ENCODE peak calls at places on chromosomes 11 and 22, in six cellular contexts. F, R, O, X, E and L are unnamed samples.

GRCh38 chr11:131195801-131196517 is 174.5 kb upstream of the NTM start:
- DNase-seq in X (no peak), O (peak; percentile 37), F (peak; percentile 90), E (peak; percentile 46), R (peak; percentile 3), L (no peak)

GRCh38 chr22:24730864-24731263 is 43.7 kb downstream of the PIWIL3 start:
- DNase-seq in R (no peak), E (no peak), F (no peak), O (no peak), X (no peak), L (no peak)

GRCh38 chr11:48012051-48012391 is 31.7 kb downstream of the PTPRJ start:
- DNase-seq in X (no peak), O (no peak), R (no peak), F (no peak), E (no peak), L (no peak)

GRCh38 chr11:33912405-33913361 is 20.8 kb upstream of the LMO2 start:
- DNase-seq in F (no peak), O (peak; percentile 84), E (no peak), X (no peak), R (peak; percentile 51), L (peak; percentile 32)

GRCh38 chr11:112903310-112903709 is 57.9 kb upstream of the NCAM1 start:
- DNase-seq in F (peak; percentile 65), O (no peak), E (no peak), R (no peak), X (no peak), L (no peak)

GRCh38 chr11:73259406-73260126 is 12.6 kb upstream of the P2RY6 start:
- DNase-seq in X (no peak), F (no peak), E (no peak), R (no peak), O (no peak), L (no peak)

GRCh38 chr22:17257578-17257977 is 38.3 kb upstream of the ADA2 start:
- DNase-seq in E (peak; percentile 23), X (no peak), F (no peak), R (no peak), O (no peak), L (no peak)

GRCh38 chr11:7941141-7941540 is 367 bp downstream of the OR10A3 start:
- DNase-seq in O (no peak), E (no peak), X (no peak), R (no peak), F (no peak), L (no peak)

GRCh38 chr11:69052343-69053168 is 3.8 kb downstream of the TPCN2 start:
- DNase-seq in E (no peak), X (no peak), O (no peak), F (no peak), R (no peak), L (no peak)

GRCh38 chr11:17403977-17404759 is 15.7 kb upstream of the KCNJ11 start:
- DNase-seq in O (no peak), R (no peak), X (no peak), F (peak; percentile 95), E (no peak), L (no peak)

GRCh38 chr11:13015753-13016152 is 6.6 kb downstream of the RASSF10 start:
- DNase-seq in X (no peak), O (no peak), R (no peak), E (no peak), F (no peak), L (no peak)

GRCh38 chr11:13012037-13012693 is 3.0 kb downstream of the RASSF10 start:
- DNase-seq in X (peak; percentile 8), F (peak; percentile 32), O (no peak), R (no peak), E (peak; percentile 34), L (no peak)

GRCh38 chr11:13019313-13019712 is 10.2 kb downstream of the RASSF10 start:
- DNase-seq in O (no peak), R (no peak), E (no peak), F (no peak), X (no peak), L (no peak)

GRCh38 chr11:13013054-13013488 is 4.0 kb downstream of the RASSF10 start:
- DNase-seq in O (no peak), X (no peak), F (no peak), R (no peak), E (no peak), L (no peak)

DNA sequence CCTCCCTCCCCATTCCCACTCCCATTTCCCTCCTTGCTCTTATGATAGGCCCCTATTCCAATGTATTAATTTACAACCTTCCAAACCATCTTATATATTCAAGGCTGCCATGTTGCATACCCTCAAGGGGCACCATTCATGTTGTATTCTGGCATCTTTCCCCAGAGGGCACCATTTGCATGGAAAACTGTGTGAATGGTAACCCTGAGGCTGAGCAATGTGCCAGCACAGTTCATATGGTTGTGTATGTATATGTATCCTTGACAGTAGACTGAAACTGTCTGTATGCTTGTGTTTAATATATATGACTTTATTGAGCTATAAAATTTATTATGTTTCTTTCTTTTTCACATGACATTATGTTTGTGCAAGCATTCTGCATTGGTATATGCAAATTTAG is 7.3 kb downstream of the RASSF10 start:
- DNase-seq in R (no peak), O (no peak), E (no peak), F (no peak), X (peak; percentile 9), L (no peak)
- TF ChIP-seq CTCF in R (no peak), O (no peak), E (no peak), F (no peak), X (no peak), L (no peak)

GRCh38 chr11:1514349-1515061 is 27.9 kb upstream of the MOB2 start:
- DNase-seq in O (no peak), R (no peak), X (no peak), F (peak; percentile 91), E (no peak), L (no peak)

GRCh38 chr11:1518301-1518700 is 31.7 kb upstream of the MOB2 start:
- DNase-seq in O (no peak), R (no peak), E (no peak), F (no peak), X (no peak), L (no peak)

GRCh38 chr11:1517117-1518005 is 30.8 kb upstream of the MOB2 start:
- DNase-seq in F (no peak), R (no peak), X (no peak), E (no peak), O (no peak), L (no peak)

GRCh38 chr11:1515082-1516060 is 28.8 kb upstream of the MOB2 start:
- DNase-seq in O (peak; percentile 43), E (peak; percentile 64), X (peak; percentile 95), F (peak; percentile 93), R (no peak), L (peak; percentile 74)

GRCh38 chr11:1516273-1517067 is 29.9 kb upstream of the MOB2 start:
- DNase-seq in X (no peak), E (no peak), O (peak; percentile 84), R (no peak), F (no peak), L (no peak)
- TF ChIP-seq CTCF in X (no peak), E (no peak), O (no peak), R (no peak), F (no peak), L (no peak)

GRCh38 chr22:40928657-40929056 is 22.5 kb upstream of the RBX1 start:
- DNase-seq in X (peak; percentile 40), O (no peak), F (no peak), R (no peak), E (no peak), L (no peak)
- TF ChIP-seq CTCF in X (no peak), O (no peak), F (no peak), R (no peak), E (no peak), L (no peak)

DNA sequence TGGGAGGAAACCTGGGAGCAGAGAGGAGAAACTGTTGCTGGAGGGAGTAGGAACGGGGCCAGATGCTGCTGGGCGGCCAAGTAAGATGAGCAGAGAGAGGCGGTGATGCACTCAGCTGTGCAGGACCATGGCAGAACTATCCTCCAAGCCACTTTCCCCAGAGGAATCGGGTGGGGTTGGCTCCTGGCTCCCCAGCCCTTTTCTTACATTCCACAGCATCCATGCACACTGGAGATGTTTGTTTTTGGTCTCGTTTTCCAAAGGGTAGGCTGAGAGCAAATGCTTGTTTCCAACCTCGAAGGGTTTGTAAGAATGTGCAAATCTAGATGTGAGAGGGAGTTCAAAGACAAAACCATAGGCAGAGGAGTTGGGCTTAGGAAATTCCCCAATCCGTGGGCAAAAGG is 73.2 kb downstream of the DBX1 start:
- DNase-seq in F (peak; percentile 75), E (no peak), R (no peak), O (no peak), X (no peak), L (no peak)
- TF ChIP-seq CTCF in F (no peak), E (no peak), R (no peak), O (no peak), X (no peak), L (no peak)

DNA sequence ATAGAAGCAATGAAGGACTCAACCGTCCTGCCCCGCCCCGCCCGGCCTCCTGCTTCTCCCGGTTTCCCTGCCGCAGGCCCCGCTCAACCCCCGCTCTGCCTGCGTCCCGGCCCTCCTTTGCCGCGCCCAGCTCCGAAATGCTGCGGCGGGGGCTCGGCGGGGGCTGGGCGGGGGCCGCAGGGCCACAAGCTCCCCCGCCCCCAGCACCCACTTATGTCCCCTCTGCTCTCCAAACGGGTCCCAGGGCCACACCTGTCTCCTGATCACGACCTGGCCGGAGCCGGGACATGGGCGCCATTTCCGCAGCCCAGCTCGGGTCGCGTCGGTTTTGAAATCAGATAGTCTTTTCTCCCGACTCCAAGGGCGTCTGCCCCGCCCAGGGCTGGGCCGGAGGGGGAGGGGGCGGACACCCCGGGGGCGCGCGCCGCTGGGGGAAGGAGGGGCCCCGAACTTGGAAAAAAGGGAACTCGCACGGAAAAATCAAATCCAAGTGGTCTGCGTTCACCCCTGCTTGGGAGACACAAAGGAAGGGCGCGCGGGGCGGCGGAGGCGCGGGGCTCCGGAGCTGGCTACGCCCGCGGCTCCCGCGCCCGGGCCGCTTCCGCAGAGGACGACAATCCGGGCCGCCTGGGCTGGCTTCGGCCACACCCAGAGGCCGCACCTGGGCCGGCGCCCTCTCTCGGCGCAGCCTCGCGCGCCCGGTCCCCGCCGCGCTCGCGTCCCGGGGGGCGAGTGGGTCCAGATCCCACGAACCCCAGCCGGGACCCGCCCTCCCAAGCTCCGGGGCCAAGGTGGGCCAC is 70.5 kb upstream of the EP300 start:
- DNase-seq in E (peak; percentile 62), F (peak; percentile 70), X (peak; percentile 58), R (no peak), O (no peak), L (peak; percentile 69)
- TF ChIP-seq CTCF in E (no peak), F (peak; percentile 7), X (no peak), R (no peak), O (peak; percentile 46), L (no peak)

GRCh38 chr22:47192651-47193437 is 430.4 kb downstream of the TBC1D22A start:
- DNase-seq in F (peak; percentile 12), O (no peak), E (no peak), R (no peak), X (no peak), L (no peak)
- TF ChIP-seq CTCF in F (no peak), O (no peak), E (no peak), R (no peak), X (no peak), L (no peak)